ENCODE peak calls at places on chromosomes 3 and 15, in five cellular contexts. N, J, M, P and Q are unnamed samples. For H3K4me1 and H3K36me3, the result is how much of the 10 kb centered on the place peaks cover.

GRCh38 chr3:155049959-155050358 is 30.2 kb upstream of the MME start:
- DNase-seq in P (no peak), M (no peak), J (no peak), N (no peak), Q (no peak)

GRCh38 chr3:52272831-52273230 is 5.6 kb downstream of the WDR82 start:
- DNase-seq in N (no peak), M (no peak), P (no peak), J (no peak), Q (no peak)

GRCh38 chr3:117790256-117790987 is 1080.8 kb downstream of the TUSC7 start:
- DNase-seq in N (no peak), M (no peak), J (peak), P (no peak), Q (no peak)

GRCh38 chr3:71074416-71074815 is 509.1 kb downstream of the FOXP1 start:
- DNase-seq in P (no peak), M (no peak), N (no peak), J (no peak), Q (no peak)

GRCh38 chr15:44735482-44736260 is 657 bp upstream of the TRIM69 start:
- DNase-seq in N (peak), P (no peak), J (peak), M (no peak), Q (no peak)

GRCh38 chr15:58551764-58552504 is 120.1 kb downstream of the LIPC start:
- DNase-seq in M (peak), P (no peak), J (peak), N (peak), Q (no peak)

GRCh38 chr3:127031845-127032244 is 48.9 kb downstream of the PLXNA1 start:
- DNase-seq in M (no peak), P (no peak), J (no peak), N (no peak), Q (no peak)

GRCh38 chr15:97759363-97759762 is 201.1 kb upstream of the ARRDC4 start:
- DNase-seq in N (no peak), M (no peak), J (no peak), P (no peak), Q (no peak)

GRCh38 chr15:75138016-75138999 is 63.4 kb upstream of the C15orf39 start:
- DNase-seq in M (no peak), P (no peak), N (no peak), J (peak), Q (no peak)

GRCh38 chr3:8756671-8757070 is 12.7 kb downstream of the OXTR start:
- DNase-seq in P (no peak), J (peak), N (no peak), M (no peak), Q (no peak)

GRCh38 chr15:29668120-29668602 is 154.1 kb downstream of the TJP1 start:
- DNase-seq in J (peak), M (peak), P (no peak), N (peak), Q (peak)

GRCh38 chr3:100600181-100601042 is 9.0 kb upstream of the ADGRG7 start:
- DNase-seq in P (no peak), J (peak), N (no peak), M (no peak), Q (peak)

GRCh38 chr3:84967767-84968581 is 9.2 kb downstream of the CADM2 start:
- DNase-seq in J (peak), N (no peak), M (no peak), P (no peak), Q (no peak)

GRCh38 chr3:116102037-116102436 is 343.2 kb downstream of the LSAMP start:
- DNase-seq in N (no peak), J (no peak), M (no peak), P (no peak), Q (no peak)

GRCh38 chr15:89113263-89113662 is 25.0 kb downstream of the ABHD2 start:
- DNase-seq in M (no peak), P (no peak), J (peak), N (no peak), Q (no peak)

GRCh38 chr3:188397766-188398705 is 244.1 kb downstream of the LPP start:
- DNase-seq in J (no peak), P (no peak), M (no peak), N (no peak), Q (no peak)

GRCh38 chr15:31065824-31066223 is 35.7 kb downstream of the TRPM1 start:
- DNase-seq in P (no peak), M (no peak), N (no peak), J (no peak), Q (no peak)

GRCh38 chr3:154602241-154602640 is 172.3 kb upstream of the GPR149 start:
- DNase-seq in M (no peak), J (no peak), P (no peak), N (no peak), Q (no peak)

GRCh38 chr3:94252316-94252715 is 189.5 kb downstream of the NSUN3 start:
- DNase-seq in P (no peak), M (no peak), N (no peak), J (peak), Q (no peak)

GRCh38 chr3:107431048-107431297 is 53.7 kb downstream of the CCDC54 start:
- DNase-seq in J (no peak), N (peak), P (no peak), M (no peak), Q (no peak)

GRCh38 chr15:100133981-100134711 is 207.6 kb downstream of the ADAMTS17 start:
- DNase-seq in J (no peak), N (no peak), M (no peak), P (no peak), Q (no peak)

GRCh38 chr15:66720206-66721010 is 18.4 kb downstream of the SMAD6 start:
- DNase-seq in P (no peak), M (peak), N (no peak), J (no peak), Q (no peak)

GRCh38 chr3:22568285-22568684 is 634.8 kb upstream of the UBE2E2 start:
- DNase-seq in J (no peak), M (no peak), P (no peak), N (no peak), Q (no peak)

GRCh38 chr15:85639752-85640381 is 154.9 kb downstream of the KLHL25 start:
- DNase-seq in N (no peak), P (no peak), J (no peak), M (no peak), Q (no peak)

GRCh38 chr3:149395107-149396089 is 17.9 kb upstream of the TM4SF1 start:
- DNase-seq in N (no peak), J (no peak), M (no peak), P (no peak), Q (peak)

GRCh38 chr3:149400645-149401044 is 23.2 kb upstream of the TM4SF1 start:
- DNase-seq in M (no peak), N (no peak), J (no peak), P (no peak), Q (no peak)

GRCh38 chr3:149398296-149398695 is 20.8 kb upstream of the TM4SF1 start:
- DNase-seq in J (no peak), N (no peak), M (no peak), P (no peak), Q (no peak)

GRCh38 chr3:149396476-149396875 is 19.0 kb upstream of the TM4SF1 start:
- DNase-seq in P (no peak), N (no peak), M (no peak), J (no peak), Q (no peak)

GRCh38 chr3:149397528-149397927 is 20.1 kb upstream of the TM4SF1 start:
- DNase-seq in M (no peak), J (no peak), N (no peak), P (no peak), Q (no peak)
- H3K4me1 ChIP-seq in M (under half), J (under half), N (under half), P (under half), Q (under half)

GRCh38 chr3:42053476-42053875 is 37.7 kb upstream of the TRAK1 start:
- DNase-seq in N (peak), M (peak), P (no peak), J (no peak), Q (no peak)

GRCh38 chr3:42055291-42055690 is 35.9 kb upstream of the TRAK1 start:
- DNase-seq in P (no peak), N (no peak), M (no peak), J (no peak), Q (no peak)

GRCh38 chr3:42057561-42058211 is 33.5 kb upstream of the TRAK1 start:
- DNase-seq in P (no peak), M (no peak), N (peak), J (no peak), Q (no peak)

GRCh38 chr3:42052867-42053351 is 38.2 kb upstream of the TRAK1 start:
- DNase-seq in M (no peak), P (no peak), J (no peak), N (no peak), Q (no peak)

DNA sequence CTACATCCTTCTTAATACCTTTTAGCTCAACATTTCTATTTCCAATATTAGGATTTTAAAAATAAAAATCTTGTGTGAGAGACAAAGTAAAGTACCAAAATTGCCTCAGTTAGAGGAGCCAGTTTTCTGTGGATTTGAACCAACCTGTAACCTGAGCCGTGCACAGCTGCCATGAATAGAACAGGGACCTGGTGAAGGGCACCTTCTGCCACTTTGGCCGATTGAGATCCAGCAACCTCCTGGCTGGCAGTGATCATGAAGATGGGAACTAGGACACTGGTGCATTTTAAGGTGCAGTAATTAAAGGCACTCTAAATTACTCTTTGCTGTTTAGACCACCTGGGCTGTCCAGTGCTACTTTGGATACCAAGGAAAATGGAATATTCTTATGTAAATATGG is 34.3 kb upstream of the TRAK1 start:
- DNase-seq in J (no peak), M (no peak), P (no peak), N (peak), Q (no peak)
- H3K36me3 ChIP-seq in J (under half), M (under half), P (under half), N (under half), Q (under half)

GRCh38 chr3:49638445-49638844 is 35.7 kb upstream of the APEH start:
- DNase-seq in J (peak), P (no peak), N (no peak), M (no peak), Q (no peak)
- H3K4me3 ChIP-seq in J (no peak), P (no peak), N (no peak), M (no peak), Q (no peak)

GRCh38 chr15:65410972-65411371 is 11.8 kb downstream of the IGDCC4 start:
- DNase-seq in P (no peak), M (no peak), N (no peak), J (no peak), Q (no peak)

GRCh38 chr15:65412556-65412955 is 10.2 kb downstream of the IGDCC4 start:
- DNase-seq in M (no peak), P (no peak), N (no peak), J (no peak), Q (no peak)

GRCh38 chr15:65410036-65410435 is 12.7 kb downstream of the IGDCC4 start:
- DNase-seq in P (no peak), J (no peak), M (no peak), N (no peak), Q (no peak)

GRCh38 chr15:65413051-65413759 is 9.5 kb downstream of the IGDCC4 start:
- DNase-seq in N (no peak), P (no peak), M (no peak), J (peak), Q (no peak)

DNA sequence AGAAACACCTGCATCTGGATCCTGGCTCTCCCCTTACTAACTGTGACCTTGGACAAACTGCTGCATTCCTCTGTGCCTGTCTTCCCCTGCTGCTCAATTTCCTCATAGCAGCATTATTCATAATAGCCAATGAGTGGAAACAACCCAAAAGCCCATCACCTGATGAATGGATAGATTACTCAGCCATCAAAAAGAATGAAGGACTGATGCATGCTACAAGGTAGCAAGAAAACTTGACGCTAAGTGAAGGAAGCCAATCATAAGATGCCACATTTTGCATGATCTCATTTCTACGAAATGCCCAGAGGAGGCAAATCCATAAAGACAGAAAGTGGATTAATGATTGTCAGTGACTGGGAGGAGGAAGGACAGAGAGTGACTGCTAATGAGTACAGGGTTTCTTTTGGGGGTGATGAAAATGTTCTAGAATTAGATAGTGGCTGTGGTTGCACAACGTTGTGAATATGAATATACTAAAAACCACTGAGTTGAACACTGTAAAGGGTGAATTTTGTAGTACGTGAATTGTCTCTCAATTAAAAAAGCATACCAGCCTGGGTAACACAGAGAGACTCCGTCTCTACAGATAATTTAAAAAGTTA is 11.2 kb downstream of the IGDCC4 start:
- DNase-seq in J (no peak), P (no peak), M (no peak), N (no peak), Q (no peak)
- H3K4me1 ChIP-seq in J (under half), P (under half), M (under half), N (under half), Q (under half)

GRCh38 chr3:74739242-74739641 is 124.8 kb upstream of the CNTN3 start:
- DNase-seq in P (no peak), M (no peak), N (no peak), J (no peak), Q (no peak)
- H3K36me3 ChIP-seq in P (under half), M (under half), N (under half), J (under half), Q (under half)

GRCh38 chr15:101296418-101297405 is 1.7 kb upstream of the SNRPA1 start:
- DNase-seq in M (no peak), J (no peak), P (no peak), N (no peak), Q (no peak)
- H3K4me3 ChIP-seq in M (no peak), J (no peak), P (no peak), N (peak), Q (no peak)

GRCh38 chr15:49926731-49927130 is 192.3 kb downstream of the ATP8B4 start:
- DNase-seq in N (no peak), P (no peak), J (no peak), M (no peak), Q (no peak)
- H3K4me1 ChIP-seq in N (under half), P (under half), J (under half), M (under half), Q (under half)

DNA sequence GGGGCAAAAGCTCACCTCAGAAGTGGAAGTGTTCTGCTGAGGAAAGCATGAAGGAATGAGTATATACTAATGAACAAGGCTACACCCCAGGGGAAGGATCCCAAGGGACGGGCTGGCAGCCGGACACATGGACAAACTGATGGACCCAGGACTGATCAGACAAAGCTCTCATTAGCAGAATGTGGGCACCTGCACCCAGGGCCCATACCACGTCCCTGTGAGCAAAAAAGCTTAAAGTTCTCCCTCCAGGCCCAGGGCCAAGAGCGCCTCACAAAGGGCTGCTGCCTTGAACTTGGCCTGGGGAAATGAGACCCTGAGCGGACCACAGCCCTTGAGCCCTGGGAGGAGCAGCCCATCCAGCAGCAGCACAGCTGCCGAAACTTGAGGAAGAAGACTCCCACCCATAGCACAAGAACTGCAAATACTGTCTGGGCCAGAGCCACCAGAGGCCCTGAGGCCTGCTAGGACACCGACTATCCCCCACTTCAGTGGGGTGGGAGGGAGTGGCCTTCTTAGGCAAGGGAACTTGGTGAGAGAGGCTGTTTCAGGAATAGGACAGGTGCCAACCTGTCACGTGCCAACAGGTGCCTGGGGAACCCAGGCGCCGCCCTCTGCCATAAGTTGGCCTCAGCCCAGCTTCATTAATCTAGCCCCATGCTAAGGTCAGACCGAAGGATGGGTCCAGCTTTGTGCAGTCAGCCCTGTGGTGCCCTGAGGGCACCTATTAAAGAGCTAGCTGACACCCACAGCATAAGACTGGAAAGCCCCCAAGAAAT is 2.3 kb upstream of the GMPPB start:
- DNase-seq in P (no peak), N (peak), J (no peak), M (peak), Q (no peak)
- H3K36me3 ChIP-seq in P (under half), N (under half), J (under half), M (under half), Q (under half)

GRCh38 chr3:69085543-69086132 is 901 bp downstream of the ARL6IP5 start:
- DNase-seq in J (no peak), M (peak), P (no peak), N (peak), Q (peak)
- H3K4me3 ChIP-seq in J (peak), M (peak), P (peak), N (peak), Q (peak)